ENCODE peak calls at places on chromosomes 2 and 18, in four cellular contexts. H is IMR-90, T is mesendoderm, W is H1. Z is an unnamed sample.

GRCh38 chr2:61536086-61536722 is 2.0 kb downstream of the XPO1 start:
- DNase-seq in T (no peak), W (peak), H (peak), Z (no peak)

GRCh38 chr2:187003038-187003543 is 154.1 kb upstream of the ZSWIM2 start:
- DNase-seq in W (no peak), T (no peak), H (no peak), Z (no peak)

GRCh38 chr2:194867328-194867727 is 789.7 kb upstream of the SLC39A10 start:
- DNase-seq in H (no peak), W (no peak), T (peak), Z (no peak)

GRCh38 chr2:217801115-217801531 is 201.7 kb downstream of the TNS1 start:
- DNase-seq in W (no peak), T (peak), H (no peak), Z (no peak)

GRCh38 chr2:8721410-8721809 is 39.6 kb downstream of the ID2 start:
- DNase-seq in T (no peak), W (no peak), H (no peak), Z (no peak)

GRCh38 chr2:164917296-164917903 is 37.9 kb downstream of the SLC38A11 start:
- DNase-seq in H (peak), W (no peak), T (peak), Z (peak)

GRCh38 chr2:181742908-181743722 is 62.8 kb upstream of the NEUROD1 start:
- DNase-seq in W (no peak), H (peak), T (peak), Z (no peak)

GRCh38 chr2:111042772-111043771 is 77.6 kb upstream of the BCL2L11 start:
- DNase-seq in W (no peak), T (no peak), H (no peak), Z (no peak)

GRCh38 chr2:27655155-27655951 is 8.1 kb downstream of the SUPT7L start:
- DNase-seq in T (peak), H (peak), W (no peak), Z (no peak)

GRCh38 chr18:5630057-5630765 is 86.4 kb upstream of the EPB41L3 start:
- DNase-seq in T (peak), W (peak), H (peak), Z (peak)

GRCh38 chr2:150911766-150912280 is 349.8 kb downstream of the RBM43 start:
- DNase-seq in W (no peak), H (peak), T (peak), Z (peak)

GRCh38 chr2:25257032-25257455 is 84.7 kb downstream of the DNMT3A start:
- DNase-seq in H (peak), T (peak), W (no peak), Z (no peak)

GRCh38 chr2:199973703-199974102 is 18.3 kb downstream of the MAIP1 start:
- DNase-seq in W (no peak), H (peak), T (peak), Z (no peak)

GRCh38 chr2:74908763-74909444 is 49.5 kb upstream of the POLE4 start:
- DNase-seq in H (no peak), W (no peak), T (peak), Z (peak)

GRCh38 chr2:24231461-24231881 is 56.6 kb downstream of the FAM228A start:
- DNase-seq in W (no peak), T (no peak), H (peak), Z (no peak)

GRCh38 chr2:136012315-136012714 is 26.9 kb upstream of the DARS1 start:
- DNase-seq in T (no peak), H (no peak), W (no peak), Z (no peak)

GRCh38 chr2:222859786-222860726 is 780 bp upstream of the ACSL3 start:
- DNase-seq in T (peak), H (peak), W (no peak), Z (peak)

GRCh38 chr2:157247068-157247407 is 10.5 kb upstream of the GALNT5 start:
- DNase-seq in H (no peak), T (no peak), W (no peak), Z (no peak)

GRCh38 chr2:10163498-10164486 is 41.3 kb downstream of the RRM2 start:
- DNase-seq in T (no peak), W (no peak), H (peak), Z (no peak)

GRCh38 chr2:1675633-1676032 is 68.7 kb downstream of the PXDN start:
- DNase-seq in T (no peak), H (peak), W (no peak), Z (no peak)

GRCh38 chr2:52862801-52863200 is 904.8 kb upstream of the CHAC2 start:
- DNase-seq in H (peak), W (no peak), T (no peak), Z (no peak)

GRCh38 chr18:33375829-33376228 is 64.7 kb downstream of the CCDC178 start:
- DNase-seq in T (no peak), W (no peak), H (no peak), Z (no peak)

GRCh38 chr2:159462201-159462785 is 154.1 kb downstream of the BAZ2B start:
- DNase-seq in T (no peak), H (peak), W (no peak), Z (no peak)

GRCh38 chr2:159459279-159459678 is 157.1 kb downstream of the BAZ2B start:
- DNase-seq in H (peak), T (no peak), W (no peak), Z (no peak)

GRCh38 chr2:159461076-159461475 is 155.3 kb downstream of the BAZ2B start:
- DNase-seq in W (no peak), T (no peak), H (no peak), Z (no peak)

GRCh38 chr2:159457589-159457988 is 158.8 kb downstream of the BAZ2B start:
- DNase-seq in T (no peak), H (no peak), W (no peak), Z (no peak)

GRCh38 chr2:159460227-159460626 is 156.1 kb downstream of the BAZ2B start:
- DNase-seq in T (no peak), W (no peak), H (no peak), Z (no peak)
- H4K5ac ChIP-seq in T (no peak), W (no peak), H (no peak), Z (no peak)

DNA sequence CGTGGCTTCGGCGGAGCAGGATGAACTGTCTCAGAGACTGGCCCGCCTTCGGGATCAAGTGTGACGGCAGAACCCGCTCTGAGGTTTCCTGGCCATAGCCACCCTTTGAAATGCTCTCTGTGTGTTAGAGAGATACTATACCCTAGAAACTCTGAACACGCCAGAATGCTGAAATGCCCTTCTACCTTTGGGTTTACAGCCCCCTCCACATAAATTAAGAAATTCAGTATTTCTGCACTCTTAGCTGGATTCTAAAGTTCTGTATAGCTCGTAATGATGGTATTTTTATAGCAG is 782 bp downstream of the CHMP1B start:
- DNase-seq in H (no peak), W (no peak), T (no peak), Z (no peak)
- H3K4ac ChIP-seq in H (peak), W (peak), T (no peak), Z (no peak)

GRCh38 chr2:238080518-238080917 is 19.6 kb upstream of the ESPNL start:
- DNase-seq in T (no peak), W (no peak), H (no peak), Z (no peak)

GRCh38 chr2:238069877-238070276 is 9.1 kb downstream of the SCLY start:
- DNase-seq in T (no peak), W (no peak), H (no peak), Z (no peak)

GRCh38 chr2:238077292-238077691 is 16.5 kb downstream of the SCLY start:
- DNase-seq in H (peak), T (peak), W (no peak), Z (no peak)

GRCh38 chr2:238079874-238080327 is 19.1 kb downstream of the SCLY start:
- DNase-seq in W (no peak), H (no peak), T (no peak), Z (no peak)

DNA sequence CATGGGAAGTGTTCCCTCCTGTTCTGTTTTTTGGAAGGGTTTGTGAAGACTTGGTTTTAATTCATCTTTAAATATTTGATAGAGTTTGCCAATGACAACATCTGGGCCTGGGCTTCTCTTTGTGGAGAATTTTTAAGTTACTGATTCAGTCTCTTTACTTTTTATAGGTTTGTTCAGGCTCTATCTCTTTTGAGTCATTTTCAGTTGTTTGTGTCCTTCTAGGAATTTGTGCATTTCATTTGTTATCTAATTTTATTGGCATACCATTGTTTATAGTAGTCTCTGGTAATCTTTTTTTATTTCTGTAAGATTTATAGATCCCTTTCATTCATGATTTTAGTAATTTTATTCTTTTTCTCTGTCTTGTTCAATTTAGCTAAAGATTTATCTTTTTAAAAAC is 14.6 kb downstream of the SCLY start:
- DNase-seq in W (no peak), T (no peak), H (no peak), Z (no peak)
- H4K5ac ChIP-seq in W (no peak), T (no peak), H (no peak), Z (no peak)

GRCh38 chr2:130822766-130823165 is 13.9 kb upstream of the ARHGEF4 start:
- DNase-seq in T (no peak), W (no peak), H (no peak), Z (no peak)
- H3K4ac ChIP-seq in T (no peak), W (no peak), H (no peak), Z (no peak)

DNA sequence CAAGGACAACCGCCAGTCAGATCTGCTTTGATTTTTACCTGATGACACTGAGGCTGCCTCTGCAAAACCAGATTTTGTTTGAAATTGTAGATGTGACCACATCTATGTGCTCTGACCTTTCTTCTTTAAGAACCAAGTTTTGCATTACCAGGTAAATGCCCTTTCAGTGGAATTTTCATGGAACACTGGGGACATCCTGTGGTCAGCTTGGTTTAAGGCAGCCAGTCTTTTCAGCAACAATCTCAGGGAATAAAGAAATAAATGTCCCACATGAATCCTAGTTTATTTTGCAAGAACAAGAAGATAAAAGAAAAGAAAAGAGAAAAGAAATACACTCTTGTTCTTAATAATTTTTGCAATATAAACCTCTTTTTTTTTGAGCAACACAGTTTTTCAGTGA is 90.6 kb downstream of the POU3F3 start:
- DNase-seq in W (no peak), T (peak), H (no peak), Z (no peak)
- H4K5ac ChIP-seq in W (no peak), T (no peak), H (no peak), Z (no peak)